ENCODE peak calls at places on chromosomes 5 and 9, in five cellular contexts. One of them, this sample, is unnamed. For H3K9me3 and H3K27me3, the result is how much of the 10 kb centered on the place peaks cover.

GRCh38 chr5:134642931-134643530 is 5.6 kb upstream of the SEC24A start:
- DNase-seq in SK-N-SH: no peak
- DNase-seq in psoas muscle: no peak
- DNase-seq in heart left ventricle: no peak
- DNase-seq in pancreas: no peak
- DNase-seq in this sample: no peak

GRCh38 chr5:50767588-50767987 is 101.2 kb downstream of the PARP8 start:
- DNase-seq in SK-N-SH: no peak
- DNase-seq in psoas muscle: no peak
- DNase-seq in heart left ventricle: no peak
- DNase-seq in pancreas: no peak
- DNase-seq in this sample: no peak

GRCh38 chr5:71922584-71923106 is 184.6 kb upstream of the MAP1B start:
- DNase-seq in SK-N-SH: no peak
- DNase-seq in psoas muscle: no peak
- DNase-seq in heart left ventricle: no peak
- DNase-seq in pancreas: no peak
- DNase-seq in this sample: peak

GRCh38 chr5:31581498-31582099 is 49.5 kb downstream of the C5orf22 start:
- DNase-seq in SK-N-SH: peak
- DNase-seq in psoas muscle: no peak
- DNase-seq in heart left ventricle: no peak
- DNase-seq in pancreas: no peak
- DNase-seq in this sample: no peak

GRCh38 chr5:83440826-83441225 is 30.7 kb upstream of the VCAN start:
- DNase-seq in SK-N-SH: no peak
- DNase-seq in psoas muscle: no peak
- DNase-seq in heart left ventricle: no peak
- DNase-seq in pancreas: no peak
- DNase-seq in this sample: no peak

GRCh38 chr9:77375956-77376532 is 198.7 kb downstream of the VPS13A start:
- DNase-seq in SK-N-SH: no peak
- DNase-seq in psoas muscle: no peak
- DNase-seq in heart left ventricle: no peak
- DNase-seq in pancreas: no peak
- DNase-seq in this sample: no peak

GRCh38 chr9:94799578-94800264 is 73.2 kb downstream of the AOPEP start:
- DNase-seq in SK-N-SH: no peak
- DNase-seq in psoas muscle: no peak
- DNase-seq in heart left ventricle: no peak
- DNase-seq in pancreas: no peak
- DNase-seq in this sample: peak

GRCh38 chr5:152246401-152246800 is 158.7 kb downstream of the NMUR2 start:
- DNase-seq in SK-N-SH: no peak
- DNase-seq in psoas muscle: no peak
- DNase-seq in heart left ventricle: peak
- DNase-seq in pancreas: no peak
- DNase-seq in this sample: peak

GRCh38 chr5:181204561-181205401 is at the start of gene TRIM7:
- DNase-seq in SK-N-SH: peak
- DNase-seq in psoas muscle: no peak
- DNase-seq in heart left ventricle: peak
- DNase-seq in pancreas: peak
- DNase-seq in this sample: peak

GRCh38 chr9:101417977-101418376 is 17.6 kb downstream of the ALDOB start:
- DNase-seq in SK-N-SH: no peak
- DNase-seq in psoas muscle: no peak
- DNase-seq in heart left ventricle: no peak
- DNase-seq in pancreas: no peak
- DNase-seq in this sample: no peak

GRCh38 chr9:101415578-101415977 is 16.9 kb downstream of the ZNF189 start:
- DNase-seq in SK-N-SH: no peak
- DNase-seq in psoas muscle: no peak
- DNase-seq in heart left ventricle: no peak
- DNase-seq in pancreas: no peak
- DNase-seq in this sample: no peak

GRCh38 chr9:101418518-101419111 is 17.0 kb downstream of the ALDOB start:
- DNase-seq in SK-N-SH: no peak
- DNase-seq in psoas muscle: no peak
- DNase-seq in heart left ventricle: no peak
- DNase-seq in pancreas: no peak
- DNase-seq in this sample: no peak

GRCh38 chr9:101417389-101417788 is 18.2 kb downstream of the ALDOB start:
- DNase-seq in SK-N-SH: no peak
- DNase-seq in psoas muscle: no peak
- DNase-seq in heart left ventricle: no peak
- DNase-seq in pancreas: no peak
- DNase-seq in this sample: no peak

GRCh38 chr9:101414839-101415238 is 16.2 kb downstream of the ZNF189 start:
- DNase-seq in SK-N-SH: no peak
- DNase-seq in psoas muscle: no peak
- DNase-seq in heart left ventricle: no peak
- DNase-seq in pancreas: no peak
- DNase-seq in this sample: no peak
- H3K9me3 ChIP-seq in SK-N-SH: under half
- H3K9me3 ChIP-seq in psoas muscle: half or more
- H3K9me3 ChIP-seq in heart left ventricle: half or more
- H3K9me3 ChIP-seq in pancreas: under half
- H3K9me3 ChIP-seq in this sample: under half

GRCh38 chr9:38424918-38425317 is 664 bp upstream of the IGFBPL1 start:
- DNase-seq in SK-N-SH: no peak
- DNase-seq in psoas muscle: no peak
- DNase-seq in heart left ventricle: no peak
- DNase-seq in pancreas: no peak
- DNase-seq in this sample: no peak

GRCh38 chr9:38422555-38423245 is 1.6 kb downstream of the IGFBPL1 start:
- DNase-seq in SK-N-SH: peak
- DNase-seq in psoas muscle: no peak
- DNase-seq in heart left ventricle: no peak
- DNase-seq in pancreas: no peak
- DNase-seq in this sample: no peak

GRCh38 chr9:38423939-38424843 is at the start of gene IGFBPL1:
- DNase-seq in SK-N-SH: peak
- DNase-seq in psoas muscle: no peak
- DNase-seq in heart left ventricle: no peak
- DNase-seq in pancreas: no peak
- DNase-seq in this sample: peak

GRCh38 chr9:38421498-38422211 is 2.6 kb downstream of the IGFBPL1 start:
- DNase-seq in SK-N-SH: peak
- DNase-seq in psoas muscle: no peak
- DNase-seq in heart left ventricle: no peak
- DNase-seq in pancreas: no peak
- DNase-seq in this sample: no peak

DNA sequence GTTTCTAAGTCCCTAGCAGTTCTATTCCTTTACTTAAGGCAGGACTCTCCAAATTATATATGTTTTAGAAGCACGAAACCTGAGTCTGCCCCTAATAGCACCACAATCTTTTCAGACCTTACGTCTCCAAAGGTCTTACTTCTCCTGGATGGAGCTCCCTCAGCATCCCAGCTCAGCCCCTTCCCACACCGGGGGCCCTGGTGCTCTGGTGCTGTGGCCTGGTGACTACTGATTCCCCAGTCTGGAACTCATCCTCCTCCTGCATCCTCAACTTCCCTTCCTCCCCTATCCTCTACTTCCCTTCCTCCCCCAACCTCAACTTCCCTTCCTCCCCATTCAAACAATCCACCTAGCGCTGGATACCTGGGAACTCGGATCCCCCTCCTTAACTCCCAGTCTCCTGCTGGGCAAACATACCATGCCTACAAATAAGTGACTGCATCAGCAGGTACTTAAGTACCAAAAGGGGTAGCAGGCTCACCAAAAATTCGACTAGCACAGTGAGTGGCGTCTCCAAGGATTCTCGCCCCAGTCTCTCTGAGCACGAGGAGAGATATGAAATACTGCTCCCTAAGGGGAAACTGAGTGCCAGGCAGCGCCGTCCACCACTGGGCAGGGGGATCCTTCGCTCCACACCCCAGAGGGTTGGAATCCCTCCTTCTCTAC is 848 bp downstream of the IGFBPL1 start:
- DNase-seq in SK-N-SH: peak
- DNase-seq in psoas muscle: no peak
- DNase-seq in heart left ventricle: no peak
- DNase-seq in pancreas: no peak
- DNase-seq in this sample: no peak
- H3K27me3 ChIP-seq in SK-N-SH: half or more
- H3K27me3 ChIP-seq in psoas muscle: under half
- H3K27me3 ChIP-seq in heart left ventricle: half or more
- H3K27me3 ChIP-seq in pancreas: under half
- H3K27me3 ChIP-seq in this sample: under half

GRCh38 chr5:90307386-90308181 is 102.0 kb downstream of the CETN3 start:
- DNase-seq in SK-N-SH: no peak
- DNase-seq in psoas muscle: no peak
- DNase-seq in heart left ventricle: no peak
- DNase-seq in pancreas: no peak
- DNase-seq in this sample: no peak
- H3K9me3 ChIP-seq in SK-N-SH: under half
- H3K9me3 ChIP-seq in psoas muscle: under half
- H3K9me3 ChIP-seq in heart left ventricle: under half
- H3K9me3 ChIP-seq in pancreas: under half
- H3K9me3 ChIP-seq in this sample: under half

DNA sequence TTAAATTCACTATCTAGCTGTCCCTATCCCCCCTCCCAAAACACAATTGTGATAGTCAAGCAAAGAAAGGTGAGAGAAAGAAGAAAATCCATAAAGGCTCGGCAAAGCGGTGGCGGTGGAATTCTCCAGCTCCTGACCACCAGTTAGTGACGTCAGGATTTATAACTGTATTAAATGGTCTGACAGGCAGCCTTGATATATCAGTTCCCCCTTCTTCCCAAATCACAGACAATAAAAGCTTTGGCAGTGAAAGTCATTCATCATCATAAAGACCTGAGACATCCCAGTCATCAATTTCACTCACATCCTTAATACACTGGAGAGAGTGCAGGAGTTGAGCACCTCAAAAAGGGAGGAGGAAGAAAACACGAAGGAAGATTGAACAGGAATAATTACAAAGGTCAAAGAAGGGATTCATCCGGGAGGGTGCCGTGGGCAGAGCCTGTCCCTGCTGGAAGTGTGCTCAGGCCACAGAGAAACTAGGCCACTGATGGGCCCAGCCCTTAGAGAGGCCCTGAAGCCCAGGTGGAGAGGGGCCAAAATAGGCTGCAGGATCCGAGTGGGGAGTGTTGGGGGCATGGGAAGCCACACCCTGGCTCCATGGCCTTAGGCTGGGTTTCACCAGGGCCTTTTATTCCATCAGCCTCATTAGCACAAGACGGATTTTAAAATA is 131.9 kb downstream of the PAX5 start:
- DNase-seq in SK-N-SH: no peak
- DNase-seq in psoas muscle: no peak
- DNase-seq in heart left ventricle: no peak
- DNase-seq in pancreas: no peak
- DNase-seq in this sample: no peak
- H3K27me3 ChIP-seq in SK-N-SH: under half
- H3K27me3 ChIP-seq in psoas muscle: under half
- H3K27me3 ChIP-seq in heart left ventricle: under half
- H3K27me3 ChIP-seq in pancreas: under half
- H3K27me3 ChIP-seq in this sample: under half

DNA sequence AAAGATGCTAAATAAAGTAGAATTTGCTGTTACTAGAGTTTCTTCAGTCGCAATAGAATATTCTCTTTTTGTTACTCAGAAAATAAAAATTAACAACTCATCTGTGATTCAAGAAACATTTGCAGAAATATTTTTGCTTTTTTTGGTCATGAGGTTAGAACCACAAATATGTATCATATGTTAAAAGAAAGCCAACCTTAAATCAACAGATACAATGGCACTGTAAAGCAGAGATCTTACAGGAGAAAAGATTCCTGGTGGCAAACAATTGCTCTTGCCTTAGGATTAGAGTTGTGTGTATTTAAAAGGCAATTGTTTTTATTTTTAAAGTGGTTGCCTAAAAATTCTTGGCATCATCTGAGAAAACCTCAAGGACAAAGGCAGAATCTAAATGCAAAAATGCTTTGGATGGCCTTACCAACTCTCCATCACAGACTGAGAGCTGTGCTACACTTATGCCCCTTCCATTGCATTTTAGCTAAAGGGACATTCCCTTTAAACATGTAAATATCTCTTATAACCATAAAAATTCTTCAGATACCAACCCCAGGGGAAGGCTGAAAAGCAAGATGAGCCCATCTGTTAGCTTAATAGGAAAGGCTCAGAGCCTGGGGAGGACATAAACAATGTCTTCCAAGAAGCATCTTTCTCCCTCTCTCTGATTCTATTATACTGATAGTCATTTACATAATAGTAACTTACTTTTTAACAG is 100.4 kb downstream of the FAM114A2 start:
- DNase-seq in SK-N-SH: no peak
- DNase-seq in psoas muscle: no peak
- DNase-seq in heart left ventricle: no peak
- DNase-seq in pancreas: no peak
- DNase-seq in this sample: no peak
- H3K9me3 ChIP-seq in SK-N-SH: under half
- H3K9me3 ChIP-seq in psoas muscle: under half
- H3K9me3 ChIP-seq in heart left ventricle: half or more
- H3K9me3 ChIP-seq in pancreas: under half
- H3K9me3 ChIP-seq in this sample: under half

GRCh38 chr5:175444905-175445456 is 999 bp upstream of the DRD1 start:
- DNase-seq in SK-N-SH: peak
- DNase-seq in psoas muscle: no peak
- DNase-seq in heart left ventricle: no peak
- DNase-seq in pancreas: no peak
- DNase-seq in this sample: no peak

GRCh38 chr5:175444060-175444904 is at the start of gene DRD1:
- DNase-seq in SK-N-SH: peak
- DNase-seq in psoas muscle: peak
- DNase-seq in heart left ventricle: peak
- DNase-seq in pancreas: no peak
- DNase-seq in this sample: peak

GRCh38 chr5:175443514-175444059 is 395 bp downstream of the DRD1 start:
- DNase-seq in SK-N-SH: peak
- DNase-seq in psoas muscle: no peak
- DNase-seq in heart left ventricle: no peak
- DNase-seq in pancreas: no peak
- DNase-seq in this sample: no peak

GRCh38 chr5:175447571-175447970 is 3.6 kb upstream of the DRD1 start:
- DNase-seq in SK-N-SH: no peak
- DNase-seq in psoas muscle: no peak
- DNase-seq in heart left ventricle: no peak
- DNase-seq in pancreas: no peak
- DNase-seq in this sample: no peak

GRCh38 chr5:175448276-175448675 is 4.3 kb upstream of the DRD1 start:
- DNase-seq in SK-N-SH: no peak
- DNase-seq in psoas muscle: no peak
- DNase-seq in heart left ventricle: no peak
- DNase-seq in pancreas: no peak
- DNase-seq in this sample: no peak
- H3K27me3 ChIP-seq in SK-N-SH: under half
- H3K27me3 ChIP-seq in psoas muscle: under half
- H3K27me3 ChIP-seq in heart left ventricle: half or more
- H3K27me3 ChIP-seq in pancreas: under half
- H3K27me3 ChIP-seq in this sample: half or more

This sample was measured in MG63.